ENCODE peak calls at places on chromosome 3, in seven cellular contexts. One of them, this sample, is unnamed.

GRCh38 chr3:9142346-9142745 is 107.1 kb downstream of the SRGAP3 start:
- DNase-seq in IMR-90: no peak
- DNase-seq in H1: no peak
- DNase-seq in trophoblast cell: no peak
- DNase-seq in H9: no peak
- DNase-seq in mesenchymal stem cell: no peak
- DNase-seq in mesendoderm: no peak
- DNase-seq in this sample: no peak

GRCh38 chr3:184414418-184415228 is 34.8 kb downstream of the CHRD start:
- DNase-seq in trophoblast cell: no peak
- DNase-seq in H1: no peak
- DNase-seq in mesenchymal stem cell: no peak
- DNase-seq in H9: no peak
- DNase-seq in mesendoderm: no peak
- DNase-seq in IMR-90: no peak
- DNase-seq in this sample: no peak

GRCh38 chr3:194261581-194262063 is 89.5 kb downstream of the CPN2 start:
- DNase-seq in IMR-90: no peak
- DNase-seq in mesenchymal stem cell: no peak
- DNase-seq in trophoblast cell: no peak
- DNase-seq in H9: no peak
- DNase-seq in mesendoderm: no peak
- DNase-seq in H1: no peak
- DNase-seq in this sample: no peak

GRCh38 chr3:157136647-157137387 is 23.1 kb downstream of the CCNL1 start:
- DNase-seq in trophoblast cell: no peak
- DNase-seq in H9: no peak
- DNase-seq in IMR-90: peak; percentile 52
- DNase-seq in H1: no peak
- DNase-seq in mesendoderm: no peak
- DNase-seq in mesenchymal stem cell: peak; percentile 83
- DNase-seq in this sample: no peak

GRCh38 chr3:158103956-158104338 is 2.3 kb downstream of the SHOX2 start:
- DNase-seq in trophoblast cell: no peak
- DNase-seq in H9: peak; percentile 52
- DNase-seq in IMR-90: no peak
- DNase-seq in mesendoderm: peak; percentile 57
- DNase-seq in mesenchymal stem cell: peak; percentile 24
- DNase-seq in H1: no peak
- DNase-seq in this sample: no peak

GRCh38 chr3:24683511-24684384 is 189.1 kb upstream of the THRB start:
- DNase-seq in IMR-90: peak; percentile 63
- DNase-seq in mesenchymal stem cell: peak; percentile 83
- DNase-seq in trophoblast cell: peak; percentile 73
- DNase-seq in H9: no peak
- DNase-seq in H1: no peak
- DNase-seq in mesendoderm: peak; percentile 63
- DNase-seq in this sample: peak; percentile 15

GRCh38 chr3:94004301-94004910 is 24.0 kb downstream of the STX19 start:
- DNase-seq in H9: no peak
- DNase-seq in IMR-90: peak; percentile 82
- DNase-seq in mesendoderm: peak; percentile 59
- DNase-seq in H1: no peak
- DNase-seq in trophoblast cell: peak; percentile 61
- DNase-seq in mesenchymal stem cell: peak; percentile 80
- DNase-seq in this sample: no peak

GRCh38 chr3:41277790-41278465 is 78.6 kb downstream of the CTNNB1 start:
- DNase-seq in mesenchymal stem cell: no peak
- DNase-seq in trophoblast cell: no peak
- DNase-seq in H1: no peak
- DNase-seq in mesendoderm: peak; percentile 48
- DNase-seq in H9: peak; percentile 70
- DNase-seq in IMR-90: no peak
- DNase-seq in this sample: no peak

GRCh38 chr3:60598668-60599067 is 652.6 kb downstream of the FHIT start:
- DNase-seq in IMR-90: no peak
- DNase-seq in H1: no peak
- DNase-seq in trophoblast cell: peak; percentile 3
- DNase-seq in mesenchymal stem cell: no peak
- DNase-seq in H9: no peak
- DNase-seq in mesendoderm: no peak
- DNase-seq in this sample: no peak

GRCh38 chr3:3134750-3135448 is 8.2 kb downstream of the TRNT1 start:
- DNase-seq in mesendoderm: no peak
- DNase-seq in mesenchymal stem cell: peak; percentile 48
- DNase-seq in H1: no peak
- DNase-seq in trophoblast cell: no peak
- DNase-seq in H9: no peak
- DNase-seq in IMR-90: peak; percentile 60
- DNase-seq in this sample: no peak

GRCh38 chr3:177590826-177591225 is 393.5 kb upstream of the TBL1XR1 start:
- DNase-seq in trophoblast cell: no peak
- DNase-seq in IMR-90: no peak
- DNase-seq in mesenchymal stem cell: peak; percentile 68
- DNase-seq in H9: no peak
- DNase-seq in mesendoderm: no peak
- DNase-seq in H1: no peak
- DNase-seq in this sample: no peak

GRCh38 chr3:33145221-33145900 is 31.5 kb downstream of the CRTAP start:
- DNase-seq in trophoblast cell: no peak
- DNase-seq in mesendoderm: no peak
- DNase-seq in IMR-90: no peak
- DNase-seq in H1: no peak
- DNase-seq in H9: no peak
- DNase-seq in mesenchymal stem cell: no peak
- DNase-seq in this sample: no peak

GRCh38 chr3:128385080-128385832 is 81.4 kb downstream of the DNAJB8 start:
- DNase-seq in mesendoderm: no peak
- DNase-seq in H1: no peak
- DNase-seq in H9: no peak
- DNase-seq in IMR-90: peak; percentile 73
- DNase-seq in mesenchymal stem cell: no peak
- DNase-seq in trophoblast cell: peak; percentile 21
- DNase-seq in this sample: no peak

GRCh38 chr3:50246517-50246954 is 10.5 kb downstream of the GNAI2 start:
- DNase-seq in H9: peak; percentile 63
- DNase-seq in mesenchymal stem cell: peak; percentile 92
- DNase-seq in IMR-90: peak; percentile 92
- DNase-seq in H1: no peak
- DNase-seq in mesendoderm: peak; percentile 95
- DNase-seq in trophoblast cell: peak; percentile 55
- DNase-seq in this sample: no peak

GRCh38 chr3:86921981-86922680 is 68.8 kb downstream of the VGLL3 start:
- DNase-seq in H1: no peak
- DNase-seq in IMR-90: peak; percentile 39
- DNase-seq in mesendoderm: no peak
- DNase-seq in trophoblast cell: no peak
- DNase-seq in mesenchymal stem cell: no peak
- DNase-seq in H9: no peak
- DNase-seq in this sample: no peak

GRCh38 chr3:173255555-173255954 is 114.5 kb upstream of the SPATA16 start:
- DNase-seq in trophoblast cell: no peak
- DNase-seq in H1: no peak
- DNase-seq in IMR-90: no peak
- DNase-seq in mesendoderm: no peak
- DNase-seq in H9: no peak
- DNase-seq in mesenchymal stem cell: no peak
- DNase-seq in this sample: no peak

GRCh38 chr3:102059145-102059943 is 210.0 kb downstream of the NFKBIZ start:
- DNase-seq in IMR-90: no peak
- DNase-seq in mesendoderm: no peak
- DNase-seq in H9: no peak
- DNase-seq in mesenchymal stem cell: no peak
- DNase-seq in trophoblast cell: no peak
- DNase-seq in H1: no peak
- DNase-seq in this sample: no peak

GRCh38 chr3:13540332-13540995 is 8.5 kb upstream of the FBLN2 start:
- DNase-seq in IMR-90: no peak
- DNase-seq in H1: no peak
- DNase-seq in mesenchymal stem cell: peak; percentile 18
- DNase-seq in trophoblast cell: no peak
- DNase-seq in mesendoderm: no peak
- DNase-seq in H9: peak; percentile 19
- DNase-seq in this sample: no peak

GRCh38 chr3:186425788-186426730 is 64.0 kb upstream of the DGKG start:
- DNase-seq in mesenchymal stem cell: peak; percentile 59
- DNase-seq in H1: no peak
- DNase-seq in trophoblast cell: no peak
- DNase-seq in H9: no peak
- DNase-seq in mesendoderm: peak; percentile 71
- DNase-seq in IMR-90: peak; percentile 75
- DNase-seq in this sample: no peak

DNA sequence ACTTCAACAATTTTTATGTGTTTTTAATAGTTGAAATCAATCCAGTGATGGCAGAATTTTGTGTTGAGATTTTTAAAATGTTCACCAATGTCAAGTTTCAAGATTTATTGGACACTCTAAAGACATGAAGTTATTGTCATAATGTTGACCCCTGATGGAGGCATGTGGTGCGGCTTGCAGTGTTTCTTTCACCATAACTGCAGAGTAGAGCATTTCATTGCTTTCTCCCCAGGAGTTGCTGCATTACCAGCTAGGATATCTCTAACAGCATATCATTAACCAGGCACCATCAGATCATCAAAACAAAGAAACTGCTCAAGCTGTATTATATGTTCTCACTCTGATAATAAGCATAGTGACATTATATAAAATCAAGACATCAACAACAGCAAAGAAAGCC is 72.8 kb downstream of the NAALADL2 start:
- DNase-seq in H1: no peak
- DNase-seq in mesenchymal stem cell: no peak
- DNase-seq in trophoblast cell: no peak
- DNase-seq in mesendoderm: no peak
- DNase-seq in H9: no peak
- DNase-seq in IMR-90: no peak
- DNase-seq in this sample: no peak
- H3K4ac ChIP-seq in H1: no peak overlapping the region
- H3K4ac ChIP-seq in mesenchymal stem cell: no peak overlapping the region
- H3K4ac ChIP-seq in trophoblast cell: no peak overlapping the region
- H3K4ac ChIP-seq in mesendoderm: no peak overlapping the region
- H3K4ac ChIP-seq in H9: no peak overlapping the region
- H3K4ac ChIP-seq in IMR-90: peak overlapping the region; percentile 81
- H3K4ac ChIP-seq in this sample: no peak overlapping the region

GRCh38 chr3:117919611-117920010 is 1115.0 kb downstream of the IGSF11 start:
- DNase-seq in mesendoderm: no peak
- DNase-seq in H1: no peak
- DNase-seq in H9: no peak
- DNase-seq in IMR-90: no peak
- DNase-seq in trophoblast cell: no peak
- DNase-seq in mesenchymal stem cell: no peak
- DNase-seq in this sample: no peak

GRCh38 chr3:117921411-117921810 is 1113.2 kb downstream of the IGSF11 start:
- DNase-seq in IMR-90: no peak
- DNase-seq in H1: no peak
- DNase-seq in mesendoderm: no peak
- DNase-seq in trophoblast cell: no peak
- DNase-seq in mesenchymal stem cell: no peak
- DNase-seq in H9: no peak
- DNase-seq in this sample: no peak

GRCh38 chr3:117921908-117922456 is 1112.7 kb downstream of the IGSF11 start:
- DNase-seq in H9: peak; percentile 31
- DNase-seq in trophoblast cell: no peak
- DNase-seq in mesenchymal stem cell: no peak
- DNase-seq in mesendoderm: no peak
- DNase-seq in H1: no peak
- DNase-seq in IMR-90: no peak
- DNase-seq in this sample: no peak

GRCh38 chr3:117916839-117917238 is 1117.8 kb downstream of the IGSF11 start:
- DNase-seq in H1: no peak
- DNase-seq in mesenchymal stem cell: no peak
- DNase-seq in mesendoderm: no peak
- DNase-seq in H9: no peak
- DNase-seq in IMR-90: no peak
- DNase-seq in trophoblast cell: no peak
- DNase-seq in this sample: no peak

DNA sequence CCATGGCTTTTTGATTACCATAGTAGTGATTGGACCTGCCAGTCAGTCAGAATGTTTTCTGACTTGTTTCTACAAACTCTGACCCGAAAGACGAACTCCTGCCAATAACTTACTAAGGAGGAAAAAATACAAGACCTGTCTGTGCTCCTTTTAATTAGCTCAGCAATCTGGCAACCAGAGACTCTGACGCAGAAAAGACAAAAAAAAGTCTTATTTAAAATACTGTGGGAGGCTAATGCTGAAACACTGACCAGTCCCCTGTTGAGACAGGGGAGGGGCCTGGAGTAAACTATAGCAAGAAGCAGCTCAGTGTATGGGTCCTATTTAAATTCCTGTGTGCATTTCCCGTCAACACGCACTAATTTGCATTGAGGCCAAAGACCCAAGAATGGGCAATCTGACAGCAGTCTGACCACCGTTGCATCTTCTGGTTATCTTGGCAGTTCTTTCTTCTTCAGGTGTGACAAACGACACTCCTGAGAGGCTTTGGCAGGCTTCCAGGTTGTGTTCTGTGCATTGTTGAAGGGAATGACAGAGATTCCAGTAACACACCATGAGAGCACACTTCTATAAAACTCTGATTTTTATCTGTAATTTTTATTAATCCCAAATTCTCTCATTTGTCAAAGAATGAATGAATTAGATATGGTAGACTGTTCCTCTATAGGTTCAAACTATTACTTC is 1114.3 kb downstream of the IGSF11 start:
- DNase-seq in H1: no peak
- DNase-seq in trophoblast cell: no peak
- DNase-seq in H9: no peak
- DNase-seq in mesenchymal stem cell: no peak
- DNase-seq in IMR-90: no peak
- DNase-seq in mesendoderm: no peak
- DNase-seq in this sample: no peak
- H3K4ac ChIP-seq in H1: no peak overlapping the region
- H3K4ac ChIP-seq in trophoblast cell: no peak overlapping the region
- H3K4ac ChIP-seq in H9: no peak overlapping the region
- H3K4ac ChIP-seq in mesenchymal stem cell: no peak overlapping the region
- H3K4ac ChIP-seq in IMR-90: no peak overlapping the region
- H3K4ac ChIP-seq in mesendoderm: no peak overlapping the region
- H3K4ac ChIP-seq in this sample: no peak overlapping the region

DNA sequence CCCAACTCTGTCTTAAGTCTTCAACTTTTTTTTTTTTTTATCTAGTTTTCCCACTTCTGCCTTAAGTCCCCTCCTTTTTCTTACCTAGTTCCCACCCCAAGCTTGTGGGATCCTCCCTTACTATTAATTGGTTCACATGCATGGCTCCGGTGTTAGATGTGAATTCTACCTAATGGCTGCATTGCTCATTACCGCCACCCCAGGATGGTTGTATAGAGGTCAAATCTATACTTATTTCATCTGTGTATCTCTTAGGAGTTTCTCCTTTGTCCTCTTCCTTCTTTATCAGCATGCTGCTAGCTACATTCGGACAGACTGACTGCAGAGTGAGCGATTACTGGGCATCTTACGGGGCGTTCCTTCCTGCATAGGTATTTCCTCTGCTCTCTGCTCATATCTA is 605.7 kb upstream of the GRM7 start:
- DNase-seq in H1: no peak
- DNase-seq in IMR-90: no peak
- DNase-seq in H9: no peak
- DNase-seq in mesendoderm: no peak
- DNase-seq in mesenchymal stem cell: no peak
- DNase-seq in trophoblast cell: no peak
- DNase-seq in this sample: no peak
- H3K4ac ChIP-seq in H1: no peak overlapping the region
- H3K4ac ChIP-seq in IMR-90: no peak overlapping the region
- H3K4ac ChIP-seq in H9: no peak overlapping the region
- H3K4ac ChIP-seq in mesendoderm: no peak overlapping the region
- H3K4ac ChIP-seq in mesenchymal stem cell: no peak overlapping the region
- H3K4ac ChIP-seq in trophoblast cell: no peak overlapping the region
- H3K4ac ChIP-seq in this sample: no peak overlapping the region

GRCh38 chr3:134681527-134681910 is 30.7 kb upstream of the KY start:
- DNase-seq in IMR-90: no peak
- DNase-seq in H9: no peak
- DNase-seq in mesenchymal stem cell: no peak
- DNase-seq in trophoblast cell: no peak
- DNase-seq in H1: no peak
- DNase-seq in mesendoderm: no peak
- DNase-seq in this sample: no peak
- H3K4ac ChIP-seq in IMR-90: no peak overlapping the region
- H3K4ac ChIP-seq in H9: no peak overlapping the region
- H3K4ac ChIP-seq in mesenchymal stem cell: no peak overlapping the region
- H3K4ac ChIP-seq in trophoblast cell: no peak overlapping the region
- H3K4ac ChIP-seq in H1: no peak overlapping the region
- H3K4ac ChIP-seq in mesendoderm: no peak overlapping the region
- H3K4ac ChIP-seq in this sample: no peak overlapping the region

This sample was measured in neuronal stem cell.